ENCODE peak calls at places on chromosomes 6 and 20, in six cellular contexts. Q is body of pancreas, K is tibial nerve, B is heart left ventricle, I is stomach, H is GM12878. C is an unnamed sample. For H3K4me1, the result is how much of the 10 kb centered on the place peaks cover.

GRCh38 chr6:4344317-4344899 is 209.0 kb upstream of the ECI2 start:
- DNase-seq in H (no peak), K (no peak), I (no peak), Q (no peak), B (no peak), C (no peak)

GRCh38 chr20:11588875-11589274 is 328.8 kb upstream of the BTBD3 start:
- DNase-seq in I (no peak), K (no peak), Q (no peak), B (no peak), H (no peak), C (no peak)

GRCh38 chr6:28563420-28564095 is 37.9 kb downstream of the GPX5 start:
- DNase-seq in K (no peak), H (no peak), I (no peak), Q (no peak), B (no peak), C (no peak)

GRCh38 chr6:127976111-127976510 is 75.3 kb upstream of the THEMIS start:
- DNase-seq in H (no peak), I (no peak), K (no peak), B (no peak), Q (no peak), C (no peak)

GRCh38 chr6:161694995-161695394 is 421.1 kb upstream of the AGPAT4 start:
- DNase-seq in I (no peak), K (no peak), Q (peak), H (no peak), B (no peak), C (no peak)

GRCh38 chr6:161637658-161638057 is 363.8 kb upstream of the AGPAT4 start:
- DNase-seq in I (no peak), K (no peak), Q (no peak), H (no peak), B (no peak), C (no peak)

GRCh38 chr20:23534801-23535593 is 33.3 kb downstream of the CST9L start:
- DNase-seq in H (no peak), Q (no peak), I (no peak), B (no peak), K (no peak), C (no peak)

GRCh38 chr6:72825265-72825918 is 203.5 kb downstream of the KCNQ5 start:
- DNase-seq in Q (no peak), K (no peak), H (peak), B (no peak), I (no peak), C (no peak)

GRCh38 chr20:62066339-62066982 is 780 bp upstream of the TAF4 start:
- DNase-seq in I (peak), H (no peak), Q (peak), B (peak), K (peak), C (peak)

GRCh38 chr20:13022401-13023170 is 13.8 kb downstream of the SPTLC3 start:
- DNase-seq in K (no peak), B (no peak), I (no peak), Q (no peak), H (no peak), C (no peak)

GRCh38 chr20:32040142-32040953 is 11.7 kb upstream of the HCK start:
- DNase-seq in Q (no peak), B (peak), I (no peak), H (no peak), K (no peak), C (peak)

GRCh38 chr20:6525447-6526303 is 241.8 kb upstream of the BMP2 start:
- DNase-seq in Q (no peak), I (no peak), B (no peak), K (no peak), H (no peak), C (no peak)

GRCh38 chr20:13008761-13009681 is at the start of gene SPTLC3:
- DNase-seq in Q (peak), I (peak), K (peak), B (peak), H (no peak), C (peak)

GRCh38 chr20:45630366-45630765 is 718 bp downstream of the WFDC9 start:
- DNase-seq in H (no peak), B (no peak), I (no peak), Q (no peak), K (no peak), C (no peak)

GRCh38 chr6:40482532-40482931 is 104.6 kb downstream of the LRFN2 start:
- DNase-seq in Q (no peak), K (no peak), B (no peak), H (no peak), I (no peak), C (peak)

GRCh38 chr20:50220894-50221266 is 30.2 kb downstream of the CEBPB start:
- DNase-seq in Q (no peak), I (no peak), K (no peak), B (no peak), H (no peak), C (no peak)

GRCh38 chr20:40508821-40509220 is 180.2 kb downstream of the MAFB start:
- DNase-seq in K (no peak), H (no peak), Q (no peak), I (no peak), B (no peak), C (no peak)

GRCh38 chr20:6705106-6705766 is 62.2 kb upstream of the BMP2 start:
- DNase-seq in Q (no peak), I (no peak), B (no peak), K (no peak), H (no peak), C (no peak)

GRCh38 chr6:4636141-4636880 is 139.9 kb upstream of the CDYL start:
- DNase-seq in Q (no peak), H (no peak), B (no peak), K (no peak), I (no peak), C (no peak)

GRCh38 chr20:47782091-47782490 is 3.2 kb downstream of the SULF2 start:
- DNase-seq in Q (no peak), H (no peak), I (no peak), K (no peak), B (no peak), C (no peak)

GRCh38 chr20:54323227-54323734 is 115.4 kb downstream of the PFDN4 start:
- DNase-seq in I (no peak), Q (no peak), H (no peak), K (no peak), B (no peak), C (no peak)

GRCh38 chr6:30213999-30214982 is 1.1 kb upstream of the TRIM26 start:
- DNase-seq in B (peak), H (peak), I (peak), Q (peak), K (peak), C (peak)

GRCh38 chr20:60785817-60786216 is 466.2 kb upstream of the CDH4 start:
- DNase-seq in H (no peak), Q (no peak), K (no peak), I (no peak), B (no peak), C (no peak)

GRCh38 chr6:170110201-170111140 is 180.4 kb downstream of the DLL1 start:
- DNase-seq in B (peak), H (no peak), K (no peak), I (peak), Q (peak), C (no peak)

GRCh38 chr6:35955521-35955920 is 34.6 kb upstream of the SRPK1 start:
- DNase-seq in B (no peak), K (no peak), I (no peak), H (no peak), Q (no peak), C (no peak)

GRCh38 chr6:112752791-112753190 is 405.7 kb downstream of the RFPL4B start:
- DNase-seq in B (no peak), H (no peak), K (no peak), Q (no peak), I (no peak), C (no peak)

GRCh38 chr20:34971038-34971872 is 15.6 kb downstream of the MYH7B start:
- DNase-seq in K (no peak), H (no peak), Q (no peak), I (no peak), B (no peak), C (no peak)

GRCh38 chr20:40493071-40493470 is 196.0 kb downstream of the MAFB start:
- DNase-seq in K (peak), H (no peak), B (peak), I (peak), Q (peak), C (peak)

GRCh38 chr20:787827-788226 is 19.5 kb upstream of the SLC52A3 start:
- DNase-seq in K (no peak), I (no peak), H (no peak), B (no peak), Q (no peak), C (no peak)

GRCh38 chr6:28217890-28218289 is 7.2 kb upstream of the ZSCAN9 start:
- DNase-seq in H (no peak), Q (no peak), B (no peak), I (no peak), K (no peak), C (no peak)

GRCh38 chr6:155186052-155186658 is 77.7 kb upstream of the CLDN20 start:
- DNase-seq in I (no peak), Q (no peak), B (no peak), K (no peak), H (no peak), C (no peak)

GRCh38 chr6:79001415-79001814 is 76.6 kb downstream of the PHIP start:
- DNase-seq in B (no peak), I (no peak), K (no peak), H (no peak), Q (no peak), C (no peak)

GRCh38 chr6:89082439-89082838 is 1.9 kb downstream of the PNRC1 start:
- DNase-seq in I (no peak), Q (no peak), H (no peak), K (no peak), B (no peak), C (no peak)

GRCh38 chr6:89085409-89086012 is 5.0 kb downstream of the PNRC1 start:
- DNase-seq in H (no peak), B (no peak), I (no peak), Q (no peak), K (no peak), C (no peak)

GRCh38 chr6:89084542-89084941 is 4.0 kb downstream of the PNRC1 start:
- DNase-seq in Q (no peak), I (no peak), K (no peak), H (no peak), B (no peak), C (no peak)

GRCh38 chr6:89087881-89088280 is 7.3 kb downstream of the PNRC1 start:
- DNase-seq in B (no peak), I (no peak), Q (no peak), H (no peak), K (no peak), C (no peak)

DNA sequence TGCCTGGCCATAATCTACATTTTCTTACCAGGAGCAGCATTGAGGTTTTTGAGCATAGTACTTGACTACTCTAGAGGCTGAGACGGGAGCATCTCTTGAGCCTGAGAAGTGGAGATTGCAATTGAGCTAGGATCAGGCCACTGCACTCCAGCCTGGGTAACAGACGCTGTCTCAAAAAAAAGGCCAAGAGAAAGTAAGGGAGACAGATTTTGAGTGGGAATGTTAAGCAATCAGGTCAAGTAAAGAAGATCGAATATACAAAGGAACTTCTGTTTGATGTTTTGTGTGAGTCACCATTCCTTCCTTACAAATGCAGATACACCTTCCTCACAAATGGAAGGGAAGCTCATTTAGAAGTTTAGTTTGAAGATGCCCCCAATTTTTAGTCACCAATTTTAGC is 4.4 kb downstream of the PNRC1 start:
- DNase-seq in B (no peak), I (no peak), K (no peak), H (no peak), Q (no peak), C (no peak)
- H3K4me3 ChIP-seq in B (no peak), I (peak), K (no peak), H (no peak), Q (no peak), C (no peak)

GRCh38 chr6:46894429-46894828 is 27.3 kb downstream of the ADGRF5 start:
- DNase-seq in I (no peak), H (no peak), B (no peak), Q (no peak), K (no peak), C (no peak)

GRCh38 chr6:46888031-46888430 is 33.7 kb downstream of the ADGRF5 start:
- DNase-seq in B (no peak), Q (no peak), H (no peak), K (no peak), I (no peak), C (no peak)

GRCh38 chr6:46891396-46891795 is 30.3 kb downstream of the ADGRF5 start:
- DNase-seq in I (no peak), K (no peak), Q (no peak), B (no peak), H (no peak), C (no peak)

GRCh38 chr6:46893648-46894047 is 28.1 kb downstream of the ADGRF5 start:
- DNase-seq in K (no peak), B (no peak), I (no peak), Q (no peak), H (no peak), C (peak)

DNA sequence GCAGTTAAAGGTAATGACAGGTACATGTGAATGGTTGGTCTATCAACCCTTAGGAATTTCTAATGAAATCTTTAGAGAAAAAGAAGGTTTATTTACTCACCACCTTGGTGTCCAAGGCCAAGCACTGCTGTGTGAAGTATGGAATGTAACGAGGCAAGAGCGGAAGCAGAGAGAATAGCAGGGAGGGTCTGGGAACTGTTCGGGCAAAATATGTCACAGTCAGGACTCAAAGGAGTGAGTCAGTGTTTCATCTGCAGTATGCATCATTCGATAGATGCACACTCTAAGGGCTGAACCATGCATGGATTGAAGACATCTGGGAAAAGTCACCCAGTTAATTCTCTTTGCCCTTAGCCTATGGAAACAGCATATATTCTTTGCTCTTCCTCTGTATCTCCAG is 33.2 kb downstream of the ADGRF5 start:
- DNase-seq in I (no peak), B (no peak), H (no peak), K (no peak), Q (no peak), C (no peak)
- H3K4me1 ChIP-seq in I (under half), B (under half), H (under half), K (under half), Q (under half), C (under half)

GRCh38 chr6:100879317-100879716 is 1.8 kb downstream of the ASCC3 start:
- DNase-seq in I (no peak), H (no peak), K (no peak), B (no peak), Q (no peak), C (no peak)

GRCh38 chr6:100880149-100880900 is 804 bp downstream of the ASCC3 start:
- DNase-seq in K (no peak), B (no peak), Q (no peak), I (no peak), H (no peak), C (no peak)

GRCh38 chr6:100876251-100876650 is 4.9 kb downstream of the ASCC3 start:
- DNase-seq in B (no peak), Q (no peak), H (no peak), I (no peak), K (no peak), C (no peak)

GRCh38 chr6:100880901-100881706 is at the start of gene ASCC3:
- DNase-seq in H (peak), B (peak), K (peak), I (peak), Q (peak), C (peak)

GRCh38 chr6:100877851-100878250 is 3.3 kb downstream of the ASCC3 start:
- DNase-seq in H (no peak), B (no peak), Q (no peak), I (no peak), K (no peak), C (no peak)
- TF ChIP-seq POLR2A in H (no peak), B (no peak), Q (no peak), I (no peak), K (no peak), C (no peak)

GRCh38 chr20:51403465-51404220 is 138.9 kb downstream of the NFATC2 start:
- DNase-seq in K (no peak), H (no peak), I (no peak), Q (no peak), B (no peak), C (no peak)
- H3K4me3 ChIP-seq in K (no peak), H (no peak), I (no peak), Q (no peak), B (no peak), C (no peak)

C was measured in adrenal gland.